ENCODE peak calls at places on chromosomes 4 and X, in nine cellular contexts. One of them, this sample, is unnamed.
A peak's percentile ranks its signal among the peaks of the same experiment; 100 is the strongest.

GRCh38 chr4:8793571-8794160 is 78.0 kb downstream of the HMX1 start:
- DNase-seq in sigmoid colon: no peak
- DNase-seq in ascending aorta: no peak
- DNase-seq in stomach: no peak
- DNase-seq in lower leg skin: no peak
- DNase-seq in astrocyte of the spinal cord: no peak
- DNase-seq in uterus: no peak
- DNase-seq in left ventricle myocardium inferior: no peak
- DNase-seq in kidney: no peak
- DNase-seq in this sample: no peak

GRCh38 chr4:32560306-32560705 is 1840.1 kb downstream of the PCDH7 start:
- DNase-seq in stomach: no peak
- DNase-seq in uterus: no peak
- DNase-seq in astrocyte of the spinal cord: peak; percentile 80
- DNase-seq in ascending aorta: no peak
- DNase-seq in kidney: no peak
- DNase-seq in left ventricle myocardium inferior: no peak
- DNase-seq in sigmoid colon: no peak
- DNase-seq in lower leg skin: no peak
- DNase-seq in this sample: no peak

GRCh38 chrX:150602743-150603142 is 34.3 kb downstream of the MTM1 start:
- DNase-seq in kidney: no peak
- DNase-seq in ascending aorta: no peak
- DNase-seq in astrocyte of the spinal cord: no peak
- DNase-seq in sigmoid colon: no peak
- DNase-seq in lower leg skin: no peak
- DNase-seq in uterus: no peak
- DNase-seq in stomach: no peak
- DNase-seq in left ventricle myocardium inferior: no peak
- DNase-seq in this sample: no peak

GRCh38 chr4:113294910-113295309 is 245.5 kb downstream of the ANK2 start:
- DNase-seq in uterus: no peak
- DNase-seq in lower leg skin: no peak
- DNase-seq in sigmoid colon: no peak
- DNase-seq in left ventricle myocardium inferior: no peak
- DNase-seq in stomach: no peak
- DNase-seq in astrocyte of the spinal cord: no peak
- DNase-seq in kidney: no peak
- DNase-seq in ascending aorta: no peak
- DNase-seq in this sample: no peak

GRCh38 chr4:7198440-7199128 is 6.2 kb downstream of the SORCS2 start:
- DNase-seq in sigmoid colon: peak; percentile 57
- DNase-seq in uterus: peak; percentile 6
- DNase-seq in ascending aorta: no peak
- DNase-seq in lower leg skin: peak; percentile 67
- DNase-seq in stomach: no peak
- DNase-seq in astrocyte of the spinal cord: no peak
- DNase-seq in kidney: peak; percentile 63
- DNase-seq in left ventricle myocardium inferior: no peak
- DNase-seq in this sample: no peak

GRCh38 chr4:65337371-65337770 is 332.9 kb downstream of the EPHA5 start:
- DNase-seq in sigmoid colon: no peak
- DNase-seq in astrocyte of the spinal cord: no peak
- DNase-seq in kidney: no peak
- DNase-seq in ascending aorta: no peak
- DNase-seq in stomach: no peak
- DNase-seq in uterus: no peak
- DNase-seq in left ventricle myocardium inferior: no peak
- DNase-seq in lower leg skin: no peak
- DNase-seq in this sample: no peak

GRCh38 chr4:106691749-106692148 is 323.2 kb upstream of the GIMD1 start:
- DNase-seq in stomach: no peak
- DNase-seq in left ventricle myocardium inferior: no peak
- DNase-seq in sigmoid colon: no peak
- DNase-seq in ascending aorta: no peak
- DNase-seq in kidney: no peak
- DNase-seq in lower leg skin: no peak
- DNase-seq in uterus: no peak
- DNase-seq in astrocyte of the spinal cord: peak; percentile 32
- DNase-seq in this sample: no peak

GRCh38 chr4:61336488-61336887 is 136.4 kb downstream of the ADGRL3 start:
- DNase-seq in ascending aorta: no peak
- DNase-seq in sigmoid colon: no peak
- DNase-seq in stomach: no peak
- DNase-seq in kidney: no peak
- DNase-seq in lower leg skin: no peak
- DNase-seq in uterus: no peak
- DNase-seq in left ventricle myocardium inferior: no peak
- DNase-seq in astrocyte of the spinal cord: no peak
- DNase-seq in this sample: no peak

GRCh38 chr4:57055873-57056272 is 54.3 kb downstream of the IGFBP7 start:
- DNase-seq in uterus: no peak
- DNase-seq in ascending aorta: no peak
- DNase-seq in astrocyte of the spinal cord: no peak
- DNase-seq in stomach: no peak
- DNase-seq in lower leg skin: no peak
- DNase-seq in kidney: no peak
- DNase-seq in left ventricle myocardium inferior: peak; percentile 42
- DNase-seq in sigmoid colon: peak; percentile 86
- DNase-seq in this sample: no peak

GRCh38 chr4:94014484-94015136 is 186.1 kb downstream of the ATOH1 start:
- DNase-seq in sigmoid colon: no peak
- DNase-seq in astrocyte of the spinal cord: no peak
- DNase-seq in ascending aorta: no peak
- DNase-seq in left ventricle myocardium inferior: no peak
- DNase-seq in stomach: no peak
- DNase-seq in uterus: no peak
- DNase-seq in lower leg skin: no peak
- DNase-seq in kidney: no peak
- DNase-seq in this sample: no peak

GRCh38 chr4:89724716-89725115 is 112.2 kb downstream of the SNCA start:
- DNase-seq in astrocyte of the spinal cord: peak; percentile 81
- DNase-seq in stomach: no peak
- DNase-seq in lower leg skin: no peak
- DNase-seq in left ventricle myocardium inferior: no peak
- DNase-seq in ascending aorta: no peak
- DNase-seq in uterus: no peak
- DNase-seq in sigmoid colon: no peak
- DNase-seq in kidney: no peak
- DNase-seq in this sample: no peak

GRCh38 chr4:153099391-153100140 is 104.7 kb upstream of the TRIM2 start:
- DNase-seq in uterus: no peak
- DNase-seq in stomach: no peak
- DNase-seq in sigmoid colon: no peak
- DNase-seq in ascending aorta: no peak
- DNase-seq in lower leg skin: peak; percentile 40
- DNase-seq in astrocyte of the spinal cord: no peak
- DNase-seq in kidney: no peak
- DNase-seq in left ventricle myocardium inferior: no peak
- DNase-seq in this sample: no peak

GRCh38 chr4:113114884-113115283 is 65.4 kb downstream of the ANK2 start:
- DNase-seq in kidney: no peak
- DNase-seq in ascending aorta: no peak
- DNase-seq in stomach: no peak
- DNase-seq in uterus: no peak
- DNase-seq in sigmoid colon: no peak
- DNase-seq in left ventricle myocardium inferior: no peak
- DNase-seq in lower leg skin: no peak
- DNase-seq in astrocyte of the spinal cord: no peak
- DNase-seq in this sample: no peak

GRCh38 chr4:37138019-37138653 is 106.4 kb upstream of the NWD2 start:
- DNase-seq in lower leg skin: no peak
- DNase-seq in stomach: no peak
- DNase-seq in sigmoid colon: no peak
- DNase-seq in uterus: no peak
- DNase-seq in astrocyte of the spinal cord: no peak
- DNase-seq in ascending aorta: no peak
- DNase-seq in left ventricle myocardium inferior: no peak
- DNase-seq in kidney: no peak
- DNase-seq in this sample: no peak

GRCh38 chr4:37130465-37130864 is 114.1 kb upstream of the NWD2 start:
- DNase-seq in ascending aorta: no peak
- DNase-seq in astrocyte of the spinal cord: no peak
- DNase-seq in lower leg skin: no peak
- DNase-seq in kidney: no peak
- DNase-seq in left ventricle myocardium inferior: no peak
- DNase-seq in sigmoid colon: no peak
- DNase-seq in stomach: no peak
- DNase-seq in uterus: no peak
- DNase-seq in this sample: no peak

GRCh38 chr4:37132351-37132989 is 112.1 kb upstream of the NWD2 start:
- DNase-seq in astrocyte of the spinal cord: no peak
- DNase-seq in lower leg skin: no peak
- DNase-seq in left ventricle myocardium inferior: no peak
- DNase-seq in ascending aorta: no peak
- DNase-seq in stomach: no peak
- DNase-seq in uterus: no peak
- DNase-seq in sigmoid colon: no peak
- DNase-seq in kidney: no peak
- DNase-seq in this sample: no peak
- TF ChIP-seq CTCF in astrocyte of the spinal cord: no peak
- TF ChIP-seq CTCF in lower leg skin: no peak
- TF ChIP-seq CTCF in left ventricle myocardium inferior: no peak
- TF ChIP-seq CTCF in ascending aorta: no peak
- TF ChIP-seq CTCF in stomach: no peak
- TF ChIP-seq CTCF in uterus: no peak
- TF ChIP-seq CTCF in sigmoid colon: no peak
- TF ChIP-seq CTCF in kidney: no peak
- TF ChIP-seq CTCF in this sample: no peak

DNA sequence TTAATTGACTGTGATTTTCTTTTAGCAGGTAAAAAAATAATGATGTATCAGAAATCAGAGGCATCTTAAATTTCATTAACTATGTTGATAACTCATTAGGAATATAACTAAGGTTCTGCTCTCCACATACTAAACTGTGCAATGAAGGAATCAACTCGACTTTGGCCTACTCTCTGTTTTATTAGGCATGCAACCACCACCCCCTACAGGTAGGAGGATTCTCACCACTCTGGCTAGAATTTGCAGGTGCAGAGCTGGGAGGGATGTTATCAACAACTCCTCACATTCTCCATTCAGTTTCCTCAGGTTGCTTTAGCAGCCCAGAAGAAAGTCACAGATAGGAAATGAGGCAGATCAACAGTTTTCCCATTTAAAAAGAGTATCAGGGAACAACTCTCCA is 160.1 kb downstream of the COX18 start:
- DNase-seq in ascending aorta: no peak
- DNase-seq in lower leg skin: no peak
- DNase-seq in kidney: no peak
- DNase-seq in stomach: peak; percentile 36
- DNase-seq in astrocyte of the spinal cord: no peak
- DNase-seq in uterus: no peak
- DNase-seq in sigmoid colon: no peak
- DNase-seq in left ventricle myocardium inferior: no peak
- DNase-seq in this sample: no peak
- TF ChIP-seq CTCF in ascending aorta: peak; percentile 43
- TF ChIP-seq CTCF in lower leg skin: no peak
- TF ChIP-seq CTCF in kidney: peak; percentile 37
- TF ChIP-seq CTCF in stomach: peak; percentile 13
- TF ChIP-seq CTCF in astrocyte of the spinal cord: peak; percentile 21
- TF ChIP-seq CTCF in uterus: peak; percentile 24
- TF ChIP-seq CTCF in sigmoid colon: no peak
- TF ChIP-seq CTCF in left ventricle myocardium inferior: peak; percentile 51
- TF ChIP-seq CTCF in this sample: peak; percentile 20

GRCh38 chr4:47145630-47146029 is 114.3 kb downstream of the GABRB1 start:
- DNase-seq in astrocyte of the spinal cord: peak; percentile 75
- DNase-seq in stomach: no peak
- DNase-seq in uterus: no peak
- DNase-seq in kidney: no peak
- DNase-seq in left ventricle myocardium inferior: no peak
- DNase-seq in lower leg skin: no peak
- DNase-seq in sigmoid colon: no peak
- DNase-seq in ascending aorta: no peak
- DNase-seq in this sample: no peak

DNA sequence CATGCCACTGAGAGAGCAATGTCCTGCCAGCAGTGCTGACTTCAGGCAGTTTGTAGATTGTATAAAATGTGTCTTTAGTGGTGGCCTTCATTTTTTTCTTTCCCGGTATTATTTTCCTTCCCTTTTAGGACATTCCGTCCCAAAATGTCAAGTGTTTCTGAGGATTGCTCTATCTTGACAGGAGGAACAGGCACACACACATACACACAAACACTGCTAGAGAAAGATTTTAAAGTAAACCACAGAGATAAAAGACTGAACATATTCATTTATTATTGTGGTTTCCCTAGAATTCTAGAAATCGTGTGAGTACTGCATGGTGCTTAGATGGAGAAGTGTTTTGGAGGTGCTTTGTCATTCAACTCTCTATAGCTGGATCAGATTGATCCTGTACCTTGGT is 111.9 kb downstream of the GABRB1 start:
- DNase-seq in stomach: no peak
- DNase-seq in lower leg skin: no peak
- DNase-seq in astrocyte of the spinal cord: no peak
- DNase-seq in ascending aorta: no peak
- DNase-seq in left ventricle myocardium inferior: no peak
- DNase-seq in uterus: no peak
- DNase-seq in kidney: no peak
- DNase-seq in sigmoid colon: no peak
- DNase-seq in this sample: no peak
- TF ChIP-seq CTCF in stomach: no peak
- TF ChIP-seq CTCF in lower leg skin: no peak
- TF ChIP-seq CTCF in astrocyte of the spinal cord: no peak
- TF ChIP-seq CTCF in ascending aorta: no peak
- TF ChIP-seq CTCF in left ventricle myocardium inferior: no peak
- TF ChIP-seq CTCF in uterus: no peak
- TF ChIP-seq CTCF in kidney: no peak
- TF ChIP-seq CTCF in sigmoid colon: no peak
- TF ChIP-seq CTCF in this sample: no peak

DNA sequence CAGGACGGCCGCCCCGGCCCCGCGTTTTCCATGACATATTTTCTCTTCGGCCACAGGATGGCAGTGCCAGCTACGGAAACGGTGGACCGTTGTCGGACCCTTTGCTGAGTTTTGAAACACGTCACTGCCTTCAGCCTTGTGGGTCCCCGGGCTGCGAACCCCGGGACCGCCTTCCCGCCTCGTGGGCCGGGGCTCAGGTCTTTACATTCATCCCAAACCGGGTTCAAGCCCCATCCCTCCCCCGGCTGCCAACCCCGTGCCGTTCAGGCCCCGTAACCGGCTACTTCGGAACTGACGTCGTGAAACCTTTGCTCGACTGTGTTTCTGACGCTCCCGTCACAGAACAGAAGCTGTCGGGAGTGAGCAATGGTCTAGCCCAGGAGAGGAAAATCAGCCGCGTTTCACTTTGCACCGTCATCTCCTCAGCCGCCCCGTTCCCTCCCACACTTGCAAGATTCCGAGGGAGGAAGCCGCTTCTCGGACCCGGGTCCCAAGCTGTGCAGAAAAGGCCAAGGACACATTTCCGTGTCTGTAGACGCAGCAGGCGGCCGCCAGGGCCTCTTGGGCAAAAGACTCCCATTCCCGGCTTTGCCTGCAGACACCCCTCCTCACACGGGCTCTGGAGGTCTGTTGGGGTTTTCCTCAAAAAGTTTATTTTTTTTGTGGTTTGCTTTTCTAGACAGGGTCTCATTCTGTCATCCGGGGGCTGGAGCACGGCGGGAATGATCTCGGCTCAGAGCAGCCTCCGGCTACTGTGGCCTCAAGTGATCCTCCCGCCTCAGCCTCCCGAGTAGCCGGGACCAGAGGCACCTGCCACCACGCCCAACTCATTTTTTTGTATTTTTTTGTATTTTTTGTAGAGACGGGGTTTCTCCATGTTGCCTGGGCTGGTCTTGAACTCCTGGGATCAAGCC is 41.4 kb upstream of the PPP2R3B start:
- DNase-seq in lower leg skin: no peak
- DNase-seq in astrocyte of the spinal cord: no peak
- DNase-seq in uterus: no peak
- DNase-seq in ascending aorta: no peak
- DNase-seq in kidney: peak; percentile 45
- DNase-seq in sigmoid colon: peak; percentile 58
- DNase-seq in stomach: no peak
- DNase-seq in left ventricle myocardium inferior: no peak
- DNase-seq in this sample: peak; percentile 66
- TF ChIP-seq CTCF in lower leg skin: no peak
- TF ChIP-seq CTCF in astrocyte of the spinal cord: peak; percentile 17
- TF ChIP-seq CTCF in uterus: no peak
- TF ChIP-seq CTCF in ascending aorta: no peak
- TF ChIP-seq CTCF in kidney: no peak
- TF ChIP-seq CTCF in sigmoid colon: no peak
- TF ChIP-seq CTCF in stomach: no peak
- TF ChIP-seq CTCF in left ventricle myocardium inferior: no peak
- TF ChIP-seq CTCF in this sample: peak; percentile 80

This sample was measured in chondrocyte.